ENCODE peak calls at places on chromosome 16, in four cellular contexts. One of them, this sample, is unnamed.
A peak's percentile ranks its signal among the peaks of the same experiment; 100 is the strongest.

GRCh38 chr16:539901-540530 is 12.5 kb downstream of the CAPN15 start:
- DNase-seq in GM12865: no peak
- DNase-seq in stimulated activated CD4-positive, alpha-beta T cell treated with anti-CD3 and anti-CD28 coated beads, TNF-alpha, amount 100 ng/mL, for 24 hours: no peak
- DNase-seq in HS-5: no peak
- DNase-seq in this sample: no peak

GRCh38 chr16:23801387-23801786 is 34.4 kb upstream of the PRKCB start:
- DNase-seq in stimulated activated CD4-positive, alpha-beta T cell treated with anti-CD3 and anti-CD28 coated beads, TNF-alpha, amount 100 ng/mL, for 24 hours: peak; percentile 71
- DNase-seq in GM12865: peak; percentile 83
- DNase-seq in HS-5: no peak
- DNase-seq in this sample: no peak

GRCh38 chr16:86383488-86384262 is 126.7 kb upstream of the FOXF1 start:
- DNase-seq in stimulated activated CD4-positive, alpha-beta T cell treated with anti-CD3 and anti-CD28 coated beads, TNF-alpha, amount 100 ng/mL, for 24 hours: no peak
- DNase-seq in HS-5: no peak
- DNase-seq in GM12865: no peak
- DNase-seq in this sample: peak; percentile 50

GRCh38 chr16:81421536-81421935 is 23.1 kb upstream of the CMIP start:
- DNase-seq in GM12865: no peak
- DNase-seq in HS-5: no peak
- DNase-seq in stimulated activated CD4-positive, alpha-beta T cell treated with anti-CD3 and anti-CD28 coated beads, TNF-alpha, amount 100 ng/mL, for 24 hours: no peak
- DNase-seq in this sample: no peak

GRCh38 chr16:9260665-9261064 is 169.2 kb downstream of the HAPSTR1 start:
- DNase-seq in stimulated activated CD4-positive, alpha-beta T cell treated with anti-CD3 and anti-CD28 coated beads, TNF-alpha, amount 100 ng/mL, for 24 hours: no peak
- DNase-seq in GM12865: no peak
- DNase-seq in HS-5: no peak
- DNase-seq in this sample: no peak

GRCh38 chr16:25222959-25223358 is 6.2 kb downstream of the AQP8 start:
- DNase-seq in stimulated activated CD4-positive, alpha-beta T cell treated with anti-CD3 and anti-CD28 coated beads, TNF-alpha, amount 100 ng/mL, for 24 hours: no peak
- DNase-seq in HS-5: no peak
- DNase-seq in GM12865: no peak
- DNase-seq in this sample: no peak

GRCh38 chr16:21568502-21569189 is 30.7 kb upstream of the METTL9 start:
- DNase-seq in HS-5: no peak
- DNase-seq in GM12865: no peak
- DNase-seq in stimulated activated CD4-positive, alpha-beta T cell treated with anti-CD3 and anti-CD28 coated beads, TNF-alpha, amount 100 ng/mL, for 24 hours: no peak
- DNase-seq in this sample: no peak

GRCh38 chr16:85471469-85472431 is 141.4 kb upstream of the GSE1 start:
- DNase-seq in stimulated activated CD4-positive, alpha-beta T cell treated with anti-CD3 and anti-CD28 coated beads, TNF-alpha, amount 100 ng/mL, for 24 hours: no peak
- DNase-seq in GM12865: no peak
- DNase-seq in HS-5: no peak
- DNase-seq in this sample: no peak

GRCh38 chr16:81778861-81779539 is at the start of gene PLCG2:
- DNase-seq in stimulated activated CD4-positive, alpha-beta T cell treated with anti-CD3 and anti-CD28 coated beads, TNF-alpha, amount 100 ng/mL, for 24 hours: peak; percentile 46
- DNase-seq in GM12865: peak; percentile 85
- DNase-seq in HS-5: no peak
- DNase-seq in this sample: no peak

GRCh38 chr16:19717319-19717718 is 708 bp downstream of the KNOP1 start:
- DNase-seq in stimulated activated CD4-positive, alpha-beta T cell treated with anti-CD3 and anti-CD28 coated beads, TNF-alpha, amount 100 ng/mL, for 24 hours: no peak
- DNase-seq in GM12865: peak; percentile 23
- DNase-seq in HS-5: no peak
- DNase-seq in this sample: no peak

GRCh38 chr16:79970551-79971236 is 370.2 kb upstream of the MAF start:
- DNase-seq in HS-5: no peak
- DNase-seq in stimulated activated CD4-positive, alpha-beta T cell treated with anti-CD3 and anti-CD28 coated beads, TNF-alpha, amount 100 ng/mL, for 24 hours: no peak
- DNase-seq in GM12865: no peak
- DNase-seq in this sample: peak; percentile 1

GRCh38 chr16:70157105-70157476 is 16.5 kb upstream of the CLEC18C start:
- DNase-seq in GM12865: no peak
- DNase-seq in stimulated activated CD4-positive, alpha-beta T cell treated with anti-CD3 and anti-CD28 coated beads, TNF-alpha, amount 100 ng/mL, for 24 hours: no peak
- DNase-seq in HS-5: no peak
- DNase-seq in this sample: no peak

GRCh38 chr16:3964686-3965290 is 84.3 kb upstream of the CREBBP start:
- DNase-seq in stimulated activated CD4-positive, alpha-beta T cell treated with anti-CD3 and anti-CD28 coated beads, TNF-alpha, amount 100 ng/mL, for 24 hours: no peak
- DNase-seq in GM12865: no peak
- DNase-seq in HS-5: no peak
- DNase-seq in this sample: no peak

GRCh38 chr16:86886651-86887050 is 308.3 kb downstream of the FOXL1 start:
- DNase-seq in HS-5: no peak
- DNase-seq in GM12865: no peak
- DNase-seq in stimulated activated CD4-positive, alpha-beta T cell treated with anti-CD3 and anti-CD28 coated beads, TNF-alpha, amount 100 ng/mL, for 24 hours: no peak
- DNase-seq in this sample: no peak

GRCh38 chr16:81921873-81922584 is 89.2 kb downstream of the SDR42E1 start:
- DNase-seq in GM12865: no peak
- DNase-seq in HS-5: no peak
- DNase-seq in stimulated activated CD4-positive, alpha-beta T cell treated with anti-CD3 and anti-CD28 coated beads, TNF-alpha, amount 100 ng/mL, for 24 hours: no peak
- DNase-seq in this sample: no peak

GRCh38 chr16:85199069-85199725 is 86.9 kb upstream of the CIBAR2 start:
- DNase-seq in HS-5: no peak
- DNase-seq in stimulated activated CD4-positive, alpha-beta T cell treated with anti-CD3 and anti-CD28 coated beads, TNF-alpha, amount 100 ng/mL, for 24 hours: no peak
- DNase-seq in GM12865: no peak
- DNase-seq in this sample: peak; percentile 51

GRCh38 chr16:85614338-85615013 is 1.4 kb downstream of the GSE1 start:
- DNase-seq in HS-5: no peak
- DNase-seq in GM12865: peak; percentile 13
- DNase-seq in stimulated activated CD4-positive, alpha-beta T cell treated with anti-CD3 and anti-CD28 coated beads, TNF-alpha, amount 100 ng/mL, for 24 hours: no peak
- DNase-seq in this sample: no peak

GRCh38 chr16:69554495-69554894 is 11.3 kb upstream of the NFAT5 start:
- DNase-seq in GM12865: peak; percentile 16
- DNase-seq in HS-5: no peak
- DNase-seq in stimulated activated CD4-positive, alpha-beta T cell treated with anti-CD3 and anti-CD28 coated beads, TNF-alpha, amount 100 ng/mL, for 24 hours: no peak
- DNase-seq in this sample: no peak

GRCh38 chr16:83113317-83113716 is 486.5 kb downstream of the CDH13 start:
- DNase-seq in HS-5: no peak
- DNase-seq in GM12865: peak; percentile 28
- DNase-seq in stimulated activated CD4-positive, alpha-beta T cell treated with anti-CD3 and anti-CD28 coated beads, TNF-alpha, amount 100 ng/mL, for 24 hours: no peak
- DNase-seq in this sample: no peak

GRCh38 chr16:4316732-4317461 is 1.0 kb downstream of the GLIS2 start:
- DNase-seq in GM12865: no peak
- DNase-seq in HS-5: no peak
- DNase-seq in stimulated activated CD4-positive, alpha-beta T cell treated with anti-CD3 and anti-CD28 coated beads, TNF-alpha, amount 100 ng/mL, for 24 hours: no peak
- DNase-seq in this sample: no peak

GRCh38 chr16:85146532-85146797 is 34.2 kb upstream of the CIBAR2 start:
- DNase-seq in HS-5: no peak
- DNase-seq in GM12865: no peak
- DNase-seq in stimulated activated CD4-positive, alpha-beta T cell treated with anti-CD3 and anti-CD28 coated beads, TNF-alpha, amount 100 ng/mL, for 24 hours: no peak
- DNase-seq in this sample: no peak

GRCh38 chr16:2339521-2340484 is 725 bp downstream of the ABCA3 start:
- DNase-seq in stimulated activated CD4-positive, alpha-beta T cell treated with anti-CD3 and anti-CD28 coated beads, TNF-alpha, amount 100 ng/mL, for 24 hours: peak; percentile 7
- DNase-seq in GM12865: peak; percentile 74
- DNase-seq in HS-5: no peak
- DNase-seq in this sample: no peak

GRCh38 chr16:84597518-84598390 is 20.1 kb downstream of the COTL1 start:
- DNase-seq in stimulated activated CD4-positive, alpha-beta T cell treated with anti-CD3 and anti-CD28 coated beads, TNF-alpha, amount 100 ng/mL, for 24 hours: no peak
- DNase-seq in GM12865: peak; percentile 60
- DNase-seq in HS-5: no peak
- DNase-seq in this sample: no peak

GRCh38 chr16:62225675-62226074 is 189.4 kb upstream of the CDH8 start:
- DNase-seq in HS-5: peak; percentile 30
- DNase-seq in stimulated activated CD4-positive, alpha-beta T cell treated with anti-CD3 and anti-CD28 coated beads, TNF-alpha, amount 100 ng/mL, for 24 hours: no peak
- DNase-seq in GM12865: peak; percentile 62
- DNase-seq in this sample: no peak

GRCh38 chr16:14386115-14386514 is 243.9 kb downstream of the PARN start:
- DNase-seq in stimulated activated CD4-positive, alpha-beta T cell treated with anti-CD3 and anti-CD28 coated beads, TNF-alpha, amount 100 ng/mL, for 24 hours: no peak
- DNase-seq in GM12865: no peak
- DNase-seq in HS-5: no peak
- DNase-seq in this sample: no peak

GRCh38 chr16:89023621-89024511 is 46.9 kb upstream of the CBFA2T3 start:
- DNase-seq in stimulated activated CD4-positive, alpha-beta T cell treated with anti-CD3 and anti-CD28 coated beads, TNF-alpha, amount 100 ng/mL, for 24 hours: no peak
- DNase-seq in HS-5: no peak
- DNase-seq in GM12865: no peak
- DNase-seq in this sample: no peak

This sample was measured in GM04503.